ENCODE peak calls at places on chromosomes 6 and 20, in ten cellular contexts. K, X, G, Z, P, A, L, W, Y and R are unnamed samples.

GRCh38 chr20:24503352-24503931 is 34.0 kb downstream of the SYNDIG1 start:
- DNase-seq in L (no peak), Y (no peak), A (no peak), X (peak), K (no peak), G (peak), W (no peak), P (no peak), Z (peak), R (no peak)

GRCh38 chr6:35359744-35360348 is 17.5 kb downstream of the PPARD start:
- DNase-seq in W (no peak), G (no peak), X (peak), Z (peak), A (peak), P (peak), L (no peak), Y (no peak), K (peak), R (no peak)

GRCh38 chr6:5053038-5053437 is 32.1 kb upstream of the PPP1R3G start:
- DNase-seq in A (no peak), Y (no peak), K (no peak), W (no peak), G (peak), Z (peak), P (no peak), L (no peak), X (no peak), R (peak)

GRCh38 chr6:157991067-157991432 is 9.4 kb downstream of the SYNJ2 start:
- DNase-seq in P (no peak), Z (no peak), W (no peak), K (no peak), G (no peak), A (no peak), Y (no peak), X (no peak), L (no peak), R (no peak)

GRCh38 chr6:97850458-97851218 is 567.6 kb upstream of the MMS22L start:
- DNase-seq in Z (peak), G (peak), Y (no peak), P (peak), K (peak), L (no peak), A (no peak), X (peak), W (no peak), R (no peak)

GRCh38 chr6:3013486-3013885 is 13.8 kb downstream of the NQO2 start:
- DNase-seq in P (peak), X (peak), K (no peak), L (no peak), Z (peak), G (no peak), Y (no peak), W (peak), A (peak), R (no peak)

GRCh38 chr6:132279592-132280139 is 121.6 kb downstream of the MOXD1 start:
- DNase-seq in X (peak), P (peak), A (peak), K (peak), Z (peak), L (peak), Y (peak), W (peak), G (peak), R (peak)

GRCh38 chr6:159044899-159045727 is at the start of gene TAGAP:
- DNase-seq in K (no peak), P (no peak), W (no peak), X (peak), L (no peak), Y (no peak), Z (no peak), G (no peak), A (no peak), R (peak)

GRCh38 chr6:84340422-84340821 is 113.0 kb upstream of the CEP162 start:
- DNase-seq in A (no peak), P (no peak), W (no peak), K (no peak), Y (no peak), L (no peak), G (no peak), X (no peak), Z (no peak), R (no peak)

GRCh38 chr6:70103798-70104197 is 199.1 kb downstream of the COL9A1 start:
- DNase-seq in P (peak), G (no peak), W (peak), A (no peak), X (peak), K (no peak), Z (no peak), Y (peak), L (no peak), R (no peak)

GRCh38 chr20:12156252-12156651 is 238.6 kb downstream of the BTBD3 start:
- DNase-seq in Z (no peak), Y (no peak), W (no peak), X (no peak), A (no peak), K (no peak), G (no peak), L (no peak), P (no peak), R (no peak)

GRCh38 chr20:17710379-17711305 is 10.9 kb downstream of the BANF2 start:
- DNase-seq in A (no peak), W (no peak), K (peak), G (no peak), Y (no peak), P (no peak), Z (no peak), X (no peak), L (peak), R (no peak)

GRCh38 chr20:9323622-9324021 is 190.8 kb upstream of the LAMP5 start:
- DNase-seq in W (no peak), L (peak), X (peak), P (peak), Z (no peak), A (no peak), K (peak), Y (peak), G (peak), R (no peak)

GRCh38 chr20:44494266-44494665 is 18.6 kb downstream of the TTPAL start:
- DNase-seq in Y (no peak), X (peak), W (peak), G (no peak), A (no peak), K (no peak), Z (peak), L (no peak), P (peak), R (no peak)

GRCh38 chr6:53487080-53487479 is 57.8 kb downstream of the GCLC start:
- DNase-seq in Y (no peak), L (no peak), X (no peak), A (no peak), W (no peak), P (no peak), G (no peak), Z (no peak), K (no peak), R (no peak)

GRCh38 chr20:7722564-7722963 is 217.7 kb downstream of the HAO1 start:
- DNase-seq in L (no peak), G (no peak), A (no peak), X (peak), W (no peak), P (no peak), Z (peak), Y (no peak), K (no peak), R (no peak)

GRCh38 chr20:59055302-59055701 is 12.7 kb upstream of the PRELID3B start:
- DNase-seq in W (no peak), L (no peak), Z (no peak), Y (no peak), P (peak), A (no peak), K (no peak), X (peak), G (peak), R (no peak)

GRCh38 chr20:38728911-38729642 is 4.8 kb downstream of the SLC32A1 start:
- DNase-seq in Y (no peak), P (no peak), G (no peak), X (no peak), W (no peak), K (peak), L (no peak), Z (no peak), A (no peak), R (no peak)

GRCh38 chr6:16326971-16327776 is 88.8 kb downstream of the GMPR start:
- DNase-seq in P (no peak), X (no peak), K (no peak), A (no peak), L (no peak), Y (no peak), G (no peak), Z (no peak), W (no peak), R (no peak)

GRCh38 chr6:16045238-16045637 is 83.6 kb upstream of the MYLIP start:
- DNase-seq in Z (no peak), K (no peak), L (no peak), G (no peak), X (no peak), P (no peak), A (no peak), W (peak), Y (no peak), R (no peak)

GRCh38 chr6:26336355-26337198 is 28.4 kb upstream of the BTN3A2 start:
- DNase-seq in A (peak), K (no peak), L (no peak), Z (peak), P (peak), G (peak), W (peak), Y (no peak), X (peak), R (no peak)

GRCh38 chr20:35601021-35601973 is 14.3 kb upstream of the SPAG4 start:
- DNase-seq in P (no peak), W (peak), L (peak), X (peak), Y (no peak), A (no peak), G (peak), K (peak), Z (peak), R (peak)

GRCh38 chr6:155100087-155100486 is 105.0 kb downstream of the TIAM2 start:
- DNase-seq in Z (peak), X (no peak), P (no peak), K (no peak), A (no peak), Y (no peak), L (no peak), G (no peak), W (no peak), R (no peak)

GRCh38 chr6:69881322-69882151 is 15.2 kb downstream of the COL19A1 start:
- DNase-seq in X (no peak), P (no peak), Y (no peak), G (no peak), L (no peak), W (no peak), A (no peak), K (no peak), Z (no peak), R (no peak)

GRCh38 chr6:52512199-52512598 is 64.7 kb downstream of the TRAM2 start:
- DNase-seq in X (peak), K (no peak), Y (peak), A (peak), G (no peak), P (peak), L (no peak), W (peak), Z (peak), R (no peak)

GRCh38 chr20:5354871-5355270 is 38.1 kb upstream of the PROKR2 start:
- DNase-seq in X (no peak), K (no peak), Y (no peak), Z (no peak), A (no peak), W (no peak), L (peak), G (no peak), P (no peak), R (no peak)

GRCh38 chr6:142746524-142746923 is 198.5 kb downstream of the HIVEP2 start:
- DNase-seq in W (no peak), L (peak), K (peak), Z (no peak), A (no peak), G (peak), P (peak), X (no peak), Y (no peak), R (no peak)

GRCh38 chr6:89951574-89952360 is 57.5 kb downstream of the GJA10 start:
- DNase-seq in Y (no peak), L (peak), W (no peak), Z (peak), K (peak), X (no peak), G (no peak), P (peak), A (no peak), R (no peak)

GRCh38 chr6:1313755-1314503 is 2.0 kb downstream of the FOXQ1 start:
- DNase-seq in G (no peak), Y (peak), L (peak), W (no peak), A (peak), P (peak), Z (no peak), K (peak), X (peak), R (no peak)

GRCh38 chr6:139376054-139376355 is 1.6 kb upstream of the CITED2 start:
- DNase-seq in W (no peak), K (no peak), P (peak), Y (no peak), X (no peak), Z (peak), L (no peak), A (no peak), G (no peak), R (peak)

GRCh38 chr6:137744877-137745276 is 122.2 kb upstream of the TNFAIP3 start:
- DNase-seq in G (no peak), A (no peak), Y (no peak), P (no peak), Z (no peak), W (no peak), X (no peak), L (no peak), K (no peak), R (no peak)

GRCh38 chr20:6959900-6960312 is 192.4 kb downstream of the BMP2 start:
- DNase-seq in X (no peak), G (no peak), L (no peak), P (peak), Y (no peak), K (no peak), W (peak), Z (no peak), A (no peak), R (no peak)

GRCh38 chr6:24431045-24431451 is 28.3 kb downstream of the MRS2 start:
- DNase-seq in A (no peak), L (peak), P (peak), X (peak), K (peak), G (peak), Z (peak), Y (peak), W (peak), R (peak)

GRCh38 chr6:26249959-26250805 is 114.8 kb upstream of the BTN3A2 start:
- DNase-seq in A (no peak), G (peak), L (peak), P (peak), Z (peak), X (peak), W (peak), K (peak), Y (no peak), R (peak)

GRCh38 chr6:163395786-163396185 is 18.7 kb upstream of the QKI start:
- DNase-seq in P (no peak), K (no peak), Y (no peak), G (no peak), L (no peak), Z (no peak), A (no peak), W (no peak), X (no peak), R (no peak)

GRCh38 chr6:13666194-13667105 is 45.2 kb downstream of the RANBP9 start:
- DNase-seq in L (no peak), Y (no peak), Z (peak), X (peak), W (peak), A (no peak), K (no peak), G (peak), P (peak), R (no peak)

GRCh38 chr20:25858495-25859425 is 162.1 kb upstream of the ZNF337 start:
- DNase-seq in G (no peak), Y (no peak), L (no peak), A (no peak), K (no peak), Z (no peak), P (no peak), X (no peak), W (no peak), R (no peak)
- TF ChIP-seq EZH2 in G (no peak), Y (no peak), L (no peak), A (no peak), K (no peak), Z (no peak), P (no peak), X (no peak), W (no peak), R (no peak)

GRCh38 chr20:61105395-61105794 is 146.7 kb upstream of the CDH4 start:
- DNase-seq in W (no peak), L (no peak), P (no peak), K (no peak), Y (no peak), X (no peak), G (no peak), A (no peak), Z (no peak), R (no peak)
- TF ChIP-seq EZH2 in W (no peak), L (no peak), P (no peak), K (no peak), Y (no peak), X (no peak), G (no peak), A (no peak), Z (no peak), R (no peak)

GRCh38 chr20:48899881-48900280 is 21.6 kb upstream of the ARFGEF2 start:
- DNase-seq in X (no peak), A (no peak), P (no peak), Z (no peak), L (no peak), W (no peak), G (no peak), K (no peak), Y (no peak), R (no peak)

GRCh38 chr20:48898896-48899513 is 22.5 kb upstream of the ARFGEF2 start:
- DNase-seq in Z (no peak), L (no peak), Y (no peak), W (no peak), G (no peak), X (no peak), A (no peak), P (no peak), K (no peak), R (no peak)

GRCh38 chr20:48897298-48898044 is 24.0 kb upstream of the ARFGEF2 start:
- DNase-seq in P (peak), X (peak), W (peak), K (no peak), Y (peak), L (no peak), G (peak), A (peak), Z (peak), R (no peak)

GRCh38 chr20:48901326-48901725 is 20.2 kb upstream of the ARFGEF2 start:
- DNase-seq in K (no peak), Y (no peak), Z (no peak), P (no peak), G (no peak), L (no peak), W (no peak), X (no peak), A (no peak), R (no peak)

DNA sequence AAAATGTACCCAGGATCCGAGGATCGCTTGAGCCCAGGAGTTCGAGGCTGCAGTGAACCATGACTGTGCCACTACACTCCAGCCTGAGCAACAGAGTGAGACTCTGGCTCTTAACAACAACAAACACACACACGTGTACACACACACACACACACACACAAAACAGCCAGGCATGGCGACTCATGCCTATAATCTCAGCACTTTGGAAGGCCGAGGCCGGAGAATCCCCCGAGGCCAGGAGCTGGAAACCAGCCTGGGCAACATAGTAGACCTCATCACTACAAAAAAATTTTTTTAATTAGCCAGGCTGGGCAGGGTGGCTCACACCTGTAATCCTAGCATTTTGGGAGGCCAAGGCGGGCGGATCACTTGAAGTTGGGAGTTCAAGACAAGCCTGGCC is 23.3 kb upstream of the ARFGEF2 start:
- DNase-seq in Z (peak), G (no peak), A (peak), W (no peak), Y (no peak), X (peak), K (no peak), P (peak), L (no peak), R (no peak)
- TF ChIP-seq EZH2 in Z (no peak), G (no peak), A (no peak), W (no peak), Y (no peak), X (no peak), K (no peak), P (no peak), L (no peak), R (no peak)

DNA sequence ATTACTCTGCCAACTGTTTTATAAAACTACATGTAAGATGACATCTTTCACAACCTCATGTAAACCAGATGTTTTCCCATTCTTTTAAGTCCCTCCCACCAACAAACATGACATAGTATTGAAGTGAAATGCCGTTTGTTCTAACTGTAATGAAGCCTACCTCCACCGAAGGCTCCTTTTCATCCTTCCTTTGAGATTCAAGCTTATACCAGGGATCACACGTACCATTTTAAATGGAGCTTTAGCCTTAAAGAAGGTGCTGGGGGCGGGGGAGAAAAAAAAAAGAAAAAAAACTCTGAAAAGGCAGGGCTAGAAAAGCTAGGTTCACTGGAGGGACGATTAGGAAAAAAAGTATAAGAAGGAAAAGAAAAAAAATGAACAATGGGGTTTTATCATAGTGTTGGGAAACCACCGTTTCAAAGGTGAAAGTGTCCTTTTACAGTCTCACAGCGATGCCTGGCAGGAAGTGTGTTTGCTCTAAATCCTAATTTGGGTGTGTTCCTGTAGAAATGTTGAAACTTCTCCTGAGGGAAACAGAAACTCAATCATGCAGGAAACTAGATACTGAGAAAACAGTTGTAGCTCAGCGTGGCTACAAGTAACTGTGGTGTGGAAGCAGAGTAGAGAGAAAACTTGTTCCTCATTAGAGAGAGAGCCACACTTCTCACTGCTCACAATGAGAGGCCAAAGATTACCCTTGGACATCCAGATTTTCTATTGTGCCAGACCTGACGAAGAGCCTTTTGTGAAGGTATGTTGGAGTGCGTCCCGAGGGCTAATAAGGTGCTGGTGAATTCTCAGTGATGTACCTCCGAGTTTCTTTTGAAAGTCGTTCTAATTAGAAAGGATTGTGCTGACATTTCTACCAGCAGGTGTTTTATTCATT is 37.6 kb upstream of the HINT3 start:
- DNase-seq in K (no peak), P (peak), Y (no peak), A (peak), X (peak), Z (peak), L (peak), W (peak), G (peak), R (peak)
- TF ChIP-seq EZH2 in K (no peak), P (no peak), Y (no peak), A (no peak), X (no peak), Z (no peak), L (no peak), W (no peak), G (no peak), R (no peak)

DNA sequence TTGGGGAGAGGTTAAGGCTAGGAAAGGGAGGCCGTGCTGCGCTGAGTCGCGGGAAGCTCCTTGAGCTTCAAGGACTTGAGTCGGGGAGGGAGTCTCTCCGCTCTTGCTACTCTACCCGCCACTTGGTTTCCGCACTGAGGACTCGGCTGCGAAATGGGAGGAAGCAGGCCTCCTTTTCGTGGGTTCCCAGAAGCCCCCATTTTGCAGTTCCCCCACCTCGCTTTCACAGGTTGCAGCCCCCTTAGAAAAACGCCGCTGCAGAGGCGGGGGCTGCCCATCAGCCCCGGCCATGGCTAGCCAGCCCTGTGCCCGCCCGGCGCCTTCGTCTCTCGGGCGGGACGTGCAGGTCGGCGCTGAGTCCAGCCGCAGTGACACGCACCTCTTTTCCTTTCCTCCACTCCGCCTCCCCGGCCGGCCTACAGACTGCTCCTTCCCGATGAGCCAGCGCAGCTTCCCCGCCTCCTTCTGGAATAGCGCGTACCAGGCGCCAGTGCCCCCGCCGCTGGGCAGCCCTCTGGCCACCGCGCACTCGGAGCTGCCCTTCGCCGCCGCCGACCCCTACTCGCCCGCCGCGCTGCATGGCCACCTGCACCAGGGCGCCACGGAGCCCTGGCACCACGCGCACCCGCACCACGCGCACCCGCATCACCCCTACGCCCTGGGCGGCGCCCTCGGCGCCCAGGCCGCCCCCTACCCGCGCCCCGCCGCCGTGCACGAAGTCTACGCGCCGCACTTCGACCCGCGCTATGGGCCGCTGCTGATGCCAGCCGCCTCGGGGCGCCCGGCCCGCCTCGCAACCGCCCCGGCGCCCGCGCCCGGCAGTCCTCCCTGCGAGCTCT is 5.0 kb downstream of the VGLL2 start:
- DNase-seq in K (peak), P (no peak), A (no peak), L (no peak), Z (no peak), W (peak), G (peak), X (no peak), Y (no peak), R (no peak)
- TF ChIP-seq EZH2 in K (peak), P (no peak), A (no peak), L (no peak), Z (peak), W (peak), G (peak), X (no peak), Y (no peak), R (no peak)